ENCODE peak calls at places on chromosomes 11 and 22, in seven cellular contexts. One of them, this sample, is unnamed. For H3K4me1, the result is how much of the 10 kb centered on the place peaks cover.

GRCh38 chr11:12330491-12331231 is 46.7 kb upstream of the PARVA start:
- DNase-seq in tibial artery: no peak
- DNase-seq in lung: no peak
- DNase-seq in ovary: peak
- DNase-seq in right cardiac atrium: no peak
- DNase-seq in fibroblast of lung: peak
- DNase-seq in lower lobe of right lung: no peak
- DNase-seq in this sample: no peak

GRCh38 chr11:118051611-118052461 is 25.0 kb upstream of the TMPRSS4 start:
- DNase-seq in tibial artery: no peak
- DNase-seq in lung: no peak
- DNase-seq in ovary: no peak
- DNase-seq in right cardiac atrium: no peak
- DNase-seq in fibroblast of lung: no peak
- DNase-seq in lower lobe of right lung: no peak
- DNase-seq in this sample: no peak

GRCh38 chr11:72609451-72609850 is 64.8 kb downstream of the PDE2A start:
- DNase-seq in tibial artery: no peak
- DNase-seq in lung: no peak
- DNase-seq in ovary: no peak
- DNase-seq in right cardiac atrium: no peak
- DNase-seq in fibroblast of lung: no peak
- DNase-seq in lower lobe of right lung: no peak
- DNase-seq in this sample: no peak

GRCh38 chr11:62461740-62462522 is 43.1 kb downstream of the SCGB1A1 start:
- DNase-seq in tibial artery: no peak
- DNase-seq in lung: no peak
- DNase-seq in ovary: no peak
- DNase-seq in right cardiac atrium: no peak
- DNase-seq in fibroblast of lung: no peak
- DNase-seq in lower lobe of right lung: no peak
- DNase-seq in this sample: no peak

GRCh38 chr11:66967670-66968425 is 7.3 kb upstream of the C11orf86 start:
- DNase-seq in tibial artery: peak
- DNase-seq in lung: no peak
- DNase-seq in ovary: no peak
- DNase-seq in right cardiac atrium: peak
- DNase-seq in fibroblast of lung: peak
- DNase-seq in lower lobe of right lung: no peak
- DNase-seq in this sample: no peak

GRCh38 chr22:26587991-26588613 is 1.8 kb downstream of the TPST2 start:
- DNase-seq in tibial artery: no peak
- DNase-seq in lung: no peak
- DNase-seq in ovary: no peak
- DNase-seq in right cardiac atrium: no peak
- DNase-seq in fibroblast of lung: no peak
- DNase-seq in lower lobe of right lung: no peak
- DNase-seq in this sample: no peak

GRCh38 chr11:132335311-132335710 is 964.9 kb downstream of the NTM start:
- DNase-seq in tibial artery: no peak
- DNase-seq in lung: no peak
- DNase-seq in ovary: no peak
- DNase-seq in right cardiac atrium: no peak
- DNase-seq in fibroblast of lung: no peak
- DNase-seq in lower lobe of right lung: no peak
- DNase-seq in this sample: no peak

GRCh38 chr22:42261266-42261665 is 9.2 kb downstream of the TCF20 start:
- DNase-seq in tibial artery: no peak
- DNase-seq in lung: no peak
- DNase-seq in ovary: no peak
- DNase-seq in right cardiac atrium: no peak
- DNase-seq in fibroblast of lung: peak
- DNase-seq in lower lobe of right lung: no peak
- DNase-seq in this sample: no peak

GRCh38 chr22:32996276-32996675 is 61.9 kb downstream of the SYN3 start:
- DNase-seq in tibial artery: no peak
- DNase-seq in lung: no peak
- DNase-seq in ovary: no peak
- DNase-seq in right cardiac atrium: no peak
- DNase-seq in fibroblast of lung: no peak
- DNase-seq in lower lobe of right lung: no peak
- DNase-seq in this sample: no peak

GRCh38 chr11:16346975-16347374 is 9.4 kb downstream of the SOX6 start:
- DNase-seq in tibial artery: no peak
- DNase-seq in lung: no peak
- DNase-seq in ovary: no peak
- DNase-seq in right cardiac atrium: no peak
- DNase-seq in fibroblast of lung: peak
- DNase-seq in lower lobe of right lung: no peak
- DNase-seq in this sample: no peak

GRCh38 chr11:19345519-19345847 is 104.7 kb upstream of the E2F8 start:
- DNase-seq in tibial artery: no peak
- DNase-seq in lung: no peak
- DNase-seq in ovary: no peak
- DNase-seq in right cardiac atrium: peak
- DNase-seq in fibroblast of lung: no peak
- DNase-seq in lower lobe of right lung: no peak
- DNase-seq in this sample: no peak

GRCh38 chr11:132125855-132126841 is 755.7 kb downstream of the NTM start:
- DNase-seq in tibial artery: no peak
- DNase-seq in lung: no peak
- DNase-seq in ovary: no peak
- DNase-seq in right cardiac atrium: no peak
- DNase-seq in fibroblast of lung: peak
- DNase-seq in lower lobe of right lung: no peak
- DNase-seq in this sample: no peak

GRCh38 chr11:61049066-61049382 is 53.3 kb upstream of the CD5 start:
- DNase-seq in tibial artery: no peak
- DNase-seq in lung: no peak
- DNase-seq in ovary: no peak
- DNase-seq in right cardiac atrium: no peak
- DNase-seq in fibroblast of lung: no peak
- DNase-seq in lower lobe of right lung: no peak
- DNase-seq in this sample: no peak

GRCh38 chr11:61045271-61045670 is 57.0 kb upstream of the CD5 start:
- DNase-seq in tibial artery: no peak
- DNase-seq in lung: no peak
- DNase-seq in ovary: no peak
- DNase-seq in right cardiac atrium: no peak
- DNase-seq in fibroblast of lung: no peak
- DNase-seq in lower lobe of right lung: no peak
- DNase-seq in this sample: no peak

GRCh38 chr11:61049854-61050253 is 52.4 kb upstream of the CD5 start:
- DNase-seq in tibial artery: no peak
- DNase-seq in lung: no peak
- DNase-seq in ovary: no peak
- DNase-seq in right cardiac atrium: no peak
- DNase-seq in fibroblast of lung: no peak
- DNase-seq in lower lobe of right lung: no peak
- DNase-seq in this sample: no peak

GRCh38 chr11:61052182-61052972 is 49.9 kb upstream of the CD5 start:
- DNase-seq in tibial artery: no peak
- DNase-seq in lung: no peak
- DNase-seq in ovary: no peak
- DNase-seq in right cardiac atrium: no peak
- DNase-seq in fibroblast of lung: no peak
- DNase-seq in lower lobe of right lung: no peak
- DNase-seq in this sample: no peak

GRCh38 chr11:61048368-61049065 is 53.8 kb upstream of the CD5 start:
- DNase-seq in tibial artery: no peak
- DNase-seq in lung: no peak
- DNase-seq in ovary: no peak
- DNase-seq in right cardiac atrium: no peak
- DNase-seq in fibroblast of lung: no peak
- DNase-seq in lower lobe of right lung: no peak
- DNase-seq in this sample: no peak
- H3K4me1 ChIP-seq in tibial artery: under half
- H3K4me1 ChIP-seq in lung: under half
- H3K4me1 ChIP-seq in ovary: under half
- H3K4me1 ChIP-seq in right cardiac atrium: under half
- H3K4me1 ChIP-seq in fibroblast of lung: under half
- H3K4me1 ChIP-seq in lower lobe of right lung: under half
- H3K4me1 ChIP-seq in this sample: under half

GRCh38 chr22:22916952-22917290 is 29.3 kb downstream of the IGLL5 start:
- DNase-seq in tibial artery: no peak
- DNase-seq in lung: no peak
- DNase-seq in ovary: no peak
- DNase-seq in right cardiac atrium: no peak
- DNase-seq in fibroblast of lung: no peak
- DNase-seq in lower lobe of right lung: no peak
- DNase-seq in this sample: no peak
- H3K4me1 ChIP-seq in tibial artery: under half
- H3K4me1 ChIP-seq in lung: under half
- H3K4me1 ChIP-seq in ovary: under half
- H3K4me1 ChIP-seq in right cardiac atrium: under half
- H3K4me1 ChIP-seq in fibroblast of lung: under half
- H3K4me1 ChIP-seq in lower lobe of right lung: under half
- H3K4me1 ChIP-seq in this sample: under half

DNA sequence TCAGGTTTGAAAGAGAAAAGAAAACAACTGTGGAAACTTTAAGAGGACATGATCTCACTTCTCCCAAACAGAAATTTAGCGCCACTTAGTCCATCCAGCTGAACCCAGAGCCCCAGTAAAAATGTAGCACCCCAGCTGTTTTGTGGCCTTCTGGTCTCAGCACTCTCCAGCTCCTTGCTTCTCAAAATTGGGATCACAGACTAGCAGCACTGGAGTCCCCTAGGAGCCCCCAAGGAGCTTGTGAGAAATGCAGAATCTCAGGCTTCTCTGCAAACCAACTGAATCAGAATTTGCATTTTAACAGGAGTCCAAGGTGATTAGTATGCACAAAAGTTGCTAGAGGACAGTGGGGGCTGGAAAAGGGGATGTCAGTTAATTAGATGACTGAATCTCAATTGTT is 89.8 kb upstream of the FIBIN start:
- DNase-seq in tibial artery: no peak
- DNase-seq in lung: no peak
- DNase-seq in ovary: no peak
- DNase-seq in right cardiac atrium: no peak
- DNase-seq in fibroblast of lung: no peak
- DNase-seq in lower lobe of right lung: no peak
- DNase-seq in this sample: no peak
- H3K4me1 ChIP-seq in tibial artery: under half
- H3K4me1 ChIP-seq in lung: under half
- H3K4me1 ChIP-seq in ovary: under half
- H3K4me1 ChIP-seq in right cardiac atrium: under half
- H3K4me1 ChIP-seq in fibroblast of lung: under half
- H3K4me1 ChIP-seq in lower lobe of right lung: under half
- H3K4me1 ChIP-seq in this sample: under half

GRCh38 chr11:9747816-9748215 is 83.9 kb downstream of the SWAP70 start:
- DNase-seq in tibial artery: no peak
- DNase-seq in lung: peak
- DNase-seq in ovary: no peak
- DNase-seq in right cardiac atrium: no peak
- DNase-seq in fibroblast of lung: no peak
- DNase-seq in lower lobe of right lung: peak
- DNase-seq in this sample: no peak
- H3K4me1 ChIP-seq in tibial artery: under half
- H3K4me1 ChIP-seq in lung: under half
- H3K4me1 ChIP-seq in ovary: under half
- H3K4me1 ChIP-seq in right cardiac atrium: under half
- H3K4me1 ChIP-seq in fibroblast of lung: under half
- H3K4me1 ChIP-seq in lower lobe of right lung: under half
- H3K4me1 ChIP-seq in this sample: under half

GRCh38 chr11:416757-417621 is 2.2 kb upstream of the SIGIRR start:
- DNase-seq in tibial artery: no peak
- DNase-seq in lung: no peak
- DNase-seq in ovary: peak
- DNase-seq in right cardiac atrium: peak
- DNase-seq in fibroblast of lung: no peak
- DNase-seq in lower lobe of right lung: peak
- DNase-seq in this sample: no peak

GRCh38 chr11:415640-416041 is 842 bp upstream of the SIGIRR start:
- DNase-seq in tibial artery: no peak
- DNase-seq in lung: no peak
- DNase-seq in ovary: no peak
- DNase-seq in right cardiac atrium: no peak
- DNase-seq in fibroblast of lung: no peak
- DNase-seq in lower lobe of right lung: peak
- DNase-seq in this sample: no peak

GRCh38 chr11:417652-418342 is 3.0 kb upstream of the SIGIRR start:
- DNase-seq in tibial artery: no peak
- DNase-seq in lung: no peak
- DNase-seq in ovary: no peak
- DNase-seq in right cardiac atrium: peak
- DNase-seq in fibroblast of lung: no peak
- DNase-seq in lower lobe of right lung: peak
- DNase-seq in this sample: no peak

GRCh38 chr11:414333-414857 is 404 bp downstream of the SIGIRR start:
- DNase-seq in tibial artery: no peak
- DNase-seq in lung: no peak
- DNase-seq in ovary: no peak
- DNase-seq in right cardiac atrium: no peak
- DNase-seq in fibroblast of lung: no peak
- DNase-seq in lower lobe of right lung: no peak
- DNase-seq in this sample: no peak

DNA sequence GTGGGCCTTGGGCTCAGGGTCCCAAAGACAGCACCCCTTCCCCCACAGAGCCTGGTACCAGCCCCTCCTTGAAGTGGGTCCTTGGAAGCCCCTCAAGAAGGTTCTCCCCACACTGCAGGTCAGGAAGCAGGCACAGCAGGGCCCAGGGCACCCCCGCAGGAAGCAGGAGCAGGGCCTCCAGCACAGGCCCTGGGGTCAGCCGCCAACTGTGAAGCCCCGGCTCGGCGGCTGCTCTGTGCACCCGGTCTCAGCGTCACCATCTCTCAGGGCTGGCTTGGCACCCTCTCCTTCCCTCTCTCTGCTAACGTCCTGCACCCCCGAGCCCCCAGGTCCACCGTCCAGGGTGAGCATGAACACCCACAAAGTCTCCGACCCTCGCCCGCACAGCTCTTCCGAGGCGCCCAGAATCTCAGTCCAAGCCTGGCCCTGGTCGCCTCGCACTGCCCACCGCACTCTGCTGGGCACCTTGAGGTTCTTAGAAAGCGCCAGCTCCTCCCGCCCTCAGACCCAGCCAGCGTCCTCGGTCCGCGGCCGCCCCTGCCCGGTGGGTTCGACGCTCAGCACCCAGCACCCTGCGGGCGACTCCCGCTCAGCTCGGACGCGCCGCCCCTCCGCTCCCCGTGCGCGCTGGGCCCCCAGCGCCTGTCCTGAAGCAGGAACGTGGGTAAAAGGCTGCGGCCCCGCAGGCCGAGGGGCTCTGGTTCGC is 1.4 kb upstream of the SIGIRR start:
- DNase-seq in tibial artery: no peak
- DNase-seq in lung: no peak
- DNase-seq in ovary: no peak
- DNase-seq in right cardiac atrium: peak
- DNase-seq in fibroblast of lung: no peak
- DNase-seq in lower lobe of right lung: peak
- DNase-seq in this sample: no peak
- H3K4me1 ChIP-seq in tibial artery: under half
- H3K4me1 ChIP-seq in lung: under half
- H3K4me1 ChIP-seq in ovary: under half
- H3K4me1 ChIP-seq in right cardiac atrium: under half
- H3K4me1 ChIP-seq in fibroblast of lung: under half
- H3K4me1 ChIP-seq in lower lobe of right lung: under half
- H3K4me1 ChIP-seq in this sample: under half

This sample was measured in suprapubic skin.